ENCODE peak calls at places on chromosomes 2 and 18, in nine cellular contexts. One of them, this sample, is unnamed. For H3K27me3, the result is how much of the 10 kb centered on the place peaks cover.

GRCh38 chr2:236168110-236169067 is at the start of gene GBX2:
- DNase-seq in heart left ventricle: peak
- DNase-seq in mesendoderm: peak
- DNase-seq in endothelial cell of umbilical vein: peak
- DNase-seq in upper lobe of left lung: peak
- DNase-seq in neural progenitor cell: peak
- DNase-seq in effector memory CD4-positive, alpha-beta T cell: no peak
- DNase-seq in IMR-90: peak
- DNase-seq in naive thymus-derived CD4-positive, alpha-beta T cell: no peak
- DNase-seq in this sample: peak

GRCh38 chr2:239368906-239369584 is 31.8 kb downstream of the HDAC4 start:
- DNase-seq in heart left ventricle: no peak
- DNase-seq in mesendoderm: no peak
- DNase-seq in endothelial cell of umbilical vein: no peak
- DNase-seq in upper lobe of left lung: no peak
- DNase-seq in neural progenitor cell: no peak
- DNase-seq in effector memory CD4-positive, alpha-beta T cell: no peak
- DNase-seq in IMR-90: no peak
- DNase-seq in naive thymus-derived CD4-positive, alpha-beta T cell: no peak
- DNase-seq in this sample: no peak

GRCh38 chr2:63698825-63699548 is 110.2 kb downstream of the MDH1 start:
- DNase-seq in heart left ventricle: peak
- DNase-seq in mesendoderm: peak
- DNase-seq in endothelial cell of umbilical vein: peak
- DNase-seq in upper lobe of left lung: no peak
- DNase-seq in neural progenitor cell: peak
- DNase-seq in effector memory CD4-positive, alpha-beta T cell: no peak
- DNase-seq in IMR-90: peak
- DNase-seq in naive thymus-derived CD4-positive, alpha-beta T cell: no peak
- DNase-seq in this sample: peak

GRCh38 chr2:44121899-44122298 is 46.8 kb upstream of the PPM1B start:
- DNase-seq in heart left ventricle: no peak
- DNase-seq in mesendoderm: no peak
- DNase-seq in endothelial cell of umbilical vein: no peak
- DNase-seq in upper lobe of left lung: no peak
- DNase-seq in neural progenitor cell: no peak
- DNase-seq in effector memory CD4-positive, alpha-beta T cell: no peak
- DNase-seq in IMR-90: no peak
- DNase-seq in naive thymus-derived CD4-positive, alpha-beta T cell: no peak
- DNase-seq in this sample: no peak

GRCh38 chr2:61135510-61135909 is 26.5 kb upstream of the C2orf74 start:
- DNase-seq in heart left ventricle: no peak
- DNase-seq in mesendoderm: peak
- DNase-seq in endothelial cell of umbilical vein: peak
- DNase-seq in upper lobe of left lung: no peak
- DNase-seq in neural progenitor cell: no peak
- DNase-seq in effector memory CD4-positive, alpha-beta T cell: no peak
- DNase-seq in IMR-90: peak
- DNase-seq in naive thymus-derived CD4-positive, alpha-beta T cell: no peak
- DNase-seq in this sample: no peak

GRCh38 chr2:237282568-237283128 is 131.3 kb downstream of the COL6A3 start:
- DNase-seq in heart left ventricle: no peak
- DNase-seq in mesendoderm: no peak
- DNase-seq in endothelial cell of umbilical vein: no peak
- DNase-seq in upper lobe of left lung: no peak
- DNase-seq in neural progenitor cell: no peak
- DNase-seq in effector memory CD4-positive, alpha-beta T cell: no peak
- DNase-seq in IMR-90: peak
- DNase-seq in naive thymus-derived CD4-positive, alpha-beta T cell: no peak
- DNase-seq in this sample: peak

GRCh38 chr2:31294230-31294629 is 60.3 kb downstream of the EHD3 start:
- DNase-seq in heart left ventricle: no peak
- DNase-seq in mesendoderm: peak
- DNase-seq in endothelial cell of umbilical vein: no peak
- DNase-seq in upper lobe of left lung: no peak
- DNase-seq in neural progenitor cell: no peak
- DNase-seq in effector memory CD4-positive, alpha-beta T cell: no peak
- DNase-seq in IMR-90: no peak
- DNase-seq in naive thymus-derived CD4-positive, alpha-beta T cell: no peak
- DNase-seq in this sample: no peak

GRCh38 chr18:10660485-10660884 is 134.7 kb downstream of the NAPG start:
- DNase-seq in heart left ventricle: no peak
- DNase-seq in mesendoderm: no peak
- DNase-seq in endothelial cell of umbilical vein: no peak
- DNase-seq in upper lobe of left lung: no peak
- DNase-seq in neural progenitor cell: no peak
- DNase-seq in effector memory CD4-positive, alpha-beta T cell: no peak
- DNase-seq in IMR-90: peak
- DNase-seq in naive thymus-derived CD4-positive, alpha-beta T cell: no peak
- DNase-seq in this sample: peak

GRCh38 chr2:72698300-72698699 is 127.5 kb downstream of the EXOC6B start:
- DNase-seq in heart left ventricle: no peak
- DNase-seq in mesendoderm: no peak
- DNase-seq in endothelial cell of umbilical vein: no peak
- DNase-seq in upper lobe of left lung: no peak
- DNase-seq in neural progenitor cell: no peak
- DNase-seq in effector memory CD4-positive, alpha-beta T cell: no peak
- DNase-seq in IMR-90: no peak
- DNase-seq in naive thymus-derived CD4-positive, alpha-beta T cell: no peak
- DNase-seq in this sample: no peak

GRCh38 chr18:2985628-2986027 is 27.3 kb downstream of the LPIN2 start:
- DNase-seq in heart left ventricle: no peak
- DNase-seq in mesendoderm: no peak
- DNase-seq in endothelial cell of umbilical vein: peak
- DNase-seq in upper lobe of left lung: no peak
- DNase-seq in neural progenitor cell: no peak
- DNase-seq in effector memory CD4-positive, alpha-beta T cell: no peak
- DNase-seq in IMR-90: peak
- DNase-seq in naive thymus-derived CD4-positive, alpha-beta T cell: no peak
- DNase-seq in this sample: no peak

DNA sequence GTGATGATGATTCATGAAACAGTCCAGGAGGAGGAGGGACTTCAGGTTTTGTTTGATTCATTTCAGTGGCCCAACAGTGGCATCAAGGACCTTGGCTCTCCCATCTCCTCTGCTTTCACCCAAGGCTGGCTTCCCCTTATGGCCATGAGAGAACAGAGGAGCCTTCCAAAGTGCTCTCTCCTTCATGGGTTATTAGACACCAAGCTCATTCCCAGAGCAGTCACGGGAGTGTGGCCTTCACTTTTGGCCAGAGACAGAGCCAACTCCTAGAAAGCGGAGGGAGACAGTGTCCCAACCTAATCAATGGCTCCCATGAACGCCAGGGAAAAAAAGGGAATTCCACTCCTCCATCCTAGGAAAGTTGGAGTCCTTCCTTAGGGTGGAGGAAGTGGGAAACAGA is 886 bp upstream of the DUSP28 start:
- DNase-seq in heart left ventricle: no peak
- DNase-seq in mesendoderm: no peak
- DNase-seq in endothelial cell of umbilical vein: no peak
- DNase-seq in upper lobe of left lung: no peak
- DNase-seq in neural progenitor cell: no peak
- DNase-seq in effector memory CD4-positive, alpha-beta T cell: no peak
- DNase-seq in IMR-90: no peak
- DNase-seq in naive thymus-derived CD4-positive, alpha-beta T cell: no peak
- DNase-seq in this sample: no peak
- H3K4me3 ChIP-seq in heart left ventricle: no peak
- H3K4me3 ChIP-seq in mesendoderm: no peak
- H3K4me3 ChIP-seq in endothelial cell of umbilical vein: no peak
- H3K4me3 ChIP-seq in upper lobe of left lung: no peak
- H3K4me3 ChIP-seq in neural progenitor cell: no peak
- H3K4me3 ChIP-seq in effector memory CD4-positive, alpha-beta T cell: no peak
- H3K4me3 ChIP-seq in IMR-90: no peak
- H3K4me3 ChIP-seq in naive thymus-derived CD4-positive, alpha-beta T cell: peak
- H3K4me3 ChIP-seq in this sample: peak

GRCh38 chr2:26685943-26686839 is 6.3 kb upstream of the KCNK3 start:
- DNase-seq in heart left ventricle: no peak
- DNase-seq in mesendoderm: peak
- DNase-seq in endothelial cell of umbilical vein: no peak
- DNase-seq in upper lobe of left lung: no peak
- DNase-seq in neural progenitor cell: peak
- DNase-seq in effector memory CD4-positive, alpha-beta T cell: no peak
- DNase-seq in IMR-90: no peak
- DNase-seq in naive thymus-derived CD4-positive, alpha-beta T cell: no peak
- DNase-seq in this sample: no peak
- H3K27me3 ChIP-seq in heart left ventricle: under half
- H3K27me3 ChIP-seq in mesendoderm: under half
- H3K27me3 ChIP-seq in endothelial cell of umbilical vein: under half
- H3K27me3 ChIP-seq in upper lobe of left lung: under half
- H3K27me3 ChIP-seq in neural progenitor cell: under half
- H3K27me3 ChIP-seq in effector memory CD4-positive, alpha-beta T cell: under half
- H3K27me3 ChIP-seq in IMR-90: half or more
- H3K27me3 ChIP-seq in naive thymus-derived CD4-positive, alpha-beta T cell: under half
- H3K27me3 ChIP-seq in this sample: under half

DNA sequence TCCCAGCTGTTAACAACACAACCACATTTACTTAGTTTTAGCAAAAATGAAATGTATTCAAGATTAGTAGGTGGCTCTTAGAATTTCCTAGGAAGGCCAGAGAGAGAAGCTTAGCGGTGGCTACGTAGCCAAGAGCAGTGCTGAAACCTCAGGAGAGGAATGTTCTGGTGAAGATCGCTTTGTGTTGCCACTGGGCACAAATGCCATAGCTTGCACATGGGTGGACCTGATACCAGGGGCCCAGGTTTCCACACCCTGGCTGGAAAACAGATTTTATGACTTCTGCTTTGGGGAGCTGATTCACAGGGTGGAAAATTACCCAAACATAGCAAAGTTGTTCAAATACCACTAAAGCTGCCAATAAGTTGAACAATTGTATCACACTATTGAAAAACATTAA is 43.4 kb downstream of the THUMPD2 start:
- DNase-seq in heart left ventricle: no peak
- DNase-seq in mesendoderm: no peak
- DNase-seq in endothelial cell of umbilical vein: no peak
- DNase-seq in upper lobe of left lung: no peak
- DNase-seq in neural progenitor cell: no peak
- DNase-seq in effector memory CD4-positive, alpha-beta T cell: no peak
- DNase-seq in IMR-90: no peak
- DNase-seq in naive thymus-derived CD4-positive, alpha-beta T cell: no peak
- DNase-seq in this sample: no peak
- H3K4me3 ChIP-seq in heart left ventricle: no peak
- H3K4me3 ChIP-seq in mesendoderm: no peak
- H3K4me3 ChIP-seq in endothelial cell of umbilical vein: no peak
- H3K4me3 ChIP-seq in upper lobe of left lung: no peak
- H3K4me3 ChIP-seq in neural progenitor cell: no peak
- H3K4me3 ChIP-seq in effector memory CD4-positive, alpha-beta T cell: no peak
- H3K4me3 ChIP-seq in IMR-90: no peak
- H3K4me3 ChIP-seq in naive thymus-derived CD4-positive, alpha-beta T cell: no peak
- H3K4me3 ChIP-seq in this sample: no peak

GRCh38 chr2:28752608-28752984 is 966 bp downstream of the PPP1CB start:
- DNase-seq in heart left ventricle: no peak
- DNase-seq in mesendoderm: no peak
- DNase-seq in endothelial cell of umbilical vein: peak
- DNase-seq in upper lobe of left lung: no peak
- DNase-seq in neural progenitor cell: no peak
- DNase-seq in effector memory CD4-positive, alpha-beta T cell: no peak
- DNase-seq in IMR-90: no peak
- DNase-seq in naive thymus-derived CD4-positive, alpha-beta T cell: no peak
- DNase-seq in this sample: no peak
- H3K27me3 ChIP-seq in heart left ventricle: under half
- H3K27me3 ChIP-seq in mesendoderm: under half
- H3K27me3 ChIP-seq in endothelial cell of umbilical vein: under half
- H3K27me3 ChIP-seq in upper lobe of left lung: under half
- H3K27me3 ChIP-seq in neural progenitor cell: under half
- H3K27me3 ChIP-seq in effector memory CD4-positive, alpha-beta T cell: under half
- H3K27me3 ChIP-seq in IMR-90: under half
- H3K27me3 ChIP-seq in naive thymus-derived CD4-positive, alpha-beta T cell: under half
- H3K27me3 ChIP-seq in this sample: under half

GRCh38 chr2:233351423-233351822 is 2.9 kb upstream of the DGKD start:
- DNase-seq in heart left ventricle: no peak
- DNase-seq in mesendoderm: no peak
- DNase-seq in endothelial cell of umbilical vein: no peak
- DNase-seq in upper lobe of left lung: no peak
- DNase-seq in neural progenitor cell: no peak
- DNase-seq in effector memory CD4-positive, alpha-beta T cell: no peak
- DNase-seq in IMR-90: no peak
- DNase-seq in naive thymus-derived CD4-positive, alpha-beta T cell: no peak
- DNase-seq in this sample: peak

GRCh38 chr2:233352141-233352842 is 2.0 kb upstream of the DGKD start:
- DNase-seq in heart left ventricle: no peak
- DNase-seq in mesendoderm: no peak
- DNase-seq in endothelial cell of umbilical vein: no peak
- DNase-seq in upper lobe of left lung: no peak
- DNase-seq in neural progenitor cell: no peak
- DNase-seq in effector memory CD4-positive, alpha-beta T cell: no peak
- DNase-seq in IMR-90: no peak
- DNase-seq in naive thymus-derived CD4-positive, alpha-beta T cell: no peak
- DNase-seq in this sample: no peak

GRCh38 chr2:233353769-233354499 is at the start of gene DGKD:
- DNase-seq in heart left ventricle: peak
- DNase-seq in mesendoderm: peak
- DNase-seq in endothelial cell of umbilical vein: peak
- DNase-seq in upper lobe of left lung: no peak
- DNase-seq in neural progenitor cell: peak
- DNase-seq in effector memory CD4-positive, alpha-beta T cell: peak
- DNase-seq in IMR-90: no peak
- DNase-seq in naive thymus-derived CD4-positive, alpha-beta T cell: peak
- DNase-seq in this sample: peak

GRCh38 chr2:233354500-233354924 is 218 bp downstream of the DGKD start:
- DNase-seq in heart left ventricle: no peak
- DNase-seq in mesendoderm: no peak
- DNase-seq in endothelial cell of umbilical vein: no peak
- DNase-seq in upper lobe of left lung: peak
- DNase-seq in neural progenitor cell: no peak
- DNase-seq in effector memory CD4-positive, alpha-beta T cell: no peak
- DNase-seq in IMR-90: no peak
- DNase-seq in naive thymus-derived CD4-positive, alpha-beta T cell: no peak
- DNase-seq in this sample: no peak

GRCh38 chr2:233353101-233353768 is 1.1 kb upstream of the DGKD start:
- DNase-seq in heart left ventricle: no peak
- DNase-seq in mesendoderm: no peak
- DNase-seq in endothelial cell of umbilical vein: no peak
- DNase-seq in upper lobe of left lung: peak
- DNase-seq in neural progenitor cell: no peak
- DNase-seq in effector memory CD4-positive, alpha-beta T cell: no peak
- DNase-seq in IMR-90: no peak
- DNase-seq in naive thymus-derived CD4-positive, alpha-beta T cell: no peak
- DNase-seq in this sample: no peak
- H3K4me3 ChIP-seq in heart left ventricle: no peak
- H3K4me3 ChIP-seq in mesendoderm: no peak
- H3K4me3 ChIP-seq in endothelial cell of umbilical vein: no peak
- H3K4me3 ChIP-seq in upper lobe of left lung: no peak
- H3K4me3 ChIP-seq in neural progenitor cell: peak
- H3K4me3 ChIP-seq in effector memory CD4-positive, alpha-beta T cell: peak
- H3K4me3 ChIP-seq in IMR-90: no peak
- H3K4me3 ChIP-seq in naive thymus-derived CD4-positive, alpha-beta T cell: peak
- H3K4me3 ChIP-seq in this sample: no peak